ENCODE peak calls at places on chromosomes 12 and 14, in nine cellular contexts. F, T, D, B, U, V, J, M and Q are unnamed samples.

GRCh38 chr14:50397461-50398196 is 948 bp upstream of the CDKL1 start:
- DNase-seq in M (peak), V (no peak), D (peak), B (no peak), F (no peak), T (no peak), U (no peak), J (no peak), Q (no peak)

GRCh38 chr12:102736328-102736727 is 180.7 kb downstream of the PAH start:
- DNase-seq in V (no peak), D (no peak), F (no peak), M (no peak), J (no peak), T (no peak), B (no peak), U (no peak), Q (no peak)

GRCh38 chr12:52050116-52050770 is 999 bp upstream of the NR4A1 start:
- DNase-seq in T (no peak), U (no peak), F (no peak), V (peak), J (no peak), B (no peak), D (no peak), M (peak), Q (no peak)

GRCh38 chr12:15534870-15535269 is 212.6 kb downstream of the PTPRO start:
- DNase-seq in D (peak), B (no peak), J (no peak), U (no peak), T (no peak), M (no peak), V (no peak), F (no peak), Q (no peak)

GRCh38 chr12:93737457-93738198 is 60.5 kb downstream of the CRADD start:
- DNase-seq in U (no peak), J (no peak), B (no peak), F (no peak), V (no peak), D (no peak), M (no peak), T (no peak), Q (no peak)

GRCh38 chr12:57429473-57430116 is 1.2 kb downstream of the R3HDM2 start:
- DNase-seq in U (no peak), T (no peak), V (no peak), D (no peak), M (peak), J (no peak), B (no peak), F (no peak), Q (no peak)

GRCh38 chr14:68608235-68608962 is 184.5 kb downstream of the ZFP36L1 start:
- DNase-seq in D (no peak), U (no peak), T (no peak), V (no peak), M (no peak), B (no peak), J (no peak), F (no peak), Q (no peak)

GRCh38 chr12:48286665-48287064 is 64.1 kb downstream of the ZNF641 start:
- DNase-seq in F (no peak), D (no peak), B (no peak), M (no peak), V (peak), J (no peak), T (no peak), U (no peak), Q (no peak)

GRCh38 chr12:38053655-38054464 is 262.7 kb upstream of the ALG10B start:
- DNase-seq in J (no peak), U (no peak), B (no peak), T (no peak), D (no peak), F (no peak), V (peak), M (peak), Q (peak)

GRCh38 chr12:16506394-16506793 is 99.6 kb downstream of the LMO3 start:
- DNase-seq in T (no peak), U (no peak), V (no peak), J (no peak), M (no peak), B (no peak), D (no peak), F (no peak), Q (no peak)

GRCh38 chr12:53677612-53678133 is 1.8 kb upstream of the ATP5MC2 start:
- DNase-seq in D (no peak), B (no peak), M (no peak), T (no peak), V (no peak), J (no peak), U (no peak), F (no peak), Q (no peak)

GRCh38 chr14:74263181-74263580 is 23.9 kb downstream of the VSX2 start:
- DNase-seq in M (no peak), U (peak), F (no peak), T (no peak), V (no peak), B (no peak), J (no peak), D (no peak), Q (no peak)

GRCh38 chr14:81176224-81176623 is 44.5 kb downstream of the GTF2A1 start:
- DNase-seq in B (no peak), T (no peak), V (no peak), J (no peak), M (no peak), F (no peak), D (no peak), U (no peak), Q (no peak)

GRCh38 chr12:75177997-75178396 is 31.6 kb downstream of the KCNC2 start:
- DNase-seq in U (no peak), F (no peak), T (no peak), J (no peak), V (no peak), D (peak), B (no peak), M (no peak), Q (no peak)

GRCh38 chr12:2963154-2963759 is 4.1 kb downstream of the TEAD4 start:
- DNase-seq in J (no peak), F (no peak), U (no peak), D (no peak), B (no peak), T (no peak), M (no peak), V (peak), Q (no peak)

GRCh38 chr14:73232984-73233383 is 4.3 kb upstream of the PAPLN start:
- DNase-seq in M (no peak), V (peak), B (no peak), F (no peak), J (no peak), D (no peak), T (no peak), U (peak), Q (no peak)

GRCh38 chr12:120453977-120454376 is 7.7 kb downstream of the GATC start:
- DNase-seq in U (no peak), V (peak), T (no peak), F (no peak), D (peak), J (no peak), B (no peak), M (peak), Q (peak)

GRCh38 chr12:48882972-48883304 is 17.3 kb upstream of the RND1 start:
- DNase-seq in V (no peak), D (no peak), M (no peak), U (no peak), B (no peak), T (no peak), J (no peak), F (no peak), Q (no peak)

GRCh38 chr12:106739815-106740552 is 34.5 kb upstream of the RIC8B start:
- DNase-seq in T (no peak), V (peak), U (no peak), B (no peak), D (peak), M (no peak), J (no peak), F (no peak), Q (no peak)

GRCh38 chr12:100718212-100718611 is 76.4 kb upstream of the ANO4 start:
- DNase-seq in D (peak), F (no peak), J (no peak), U (no peak), T (no peak), V (peak), B (no peak), M (no peak), Q (no peak)

GRCh38 chr14:74018029-74018703 is 922 bp downstream of the ENTPD5 start:
- DNase-seq in F (no peak), D (peak), J (peak), T (no peak), V (no peak), B (peak), M (no peak), U (no peak), Q (peak)

GRCh38 chr12:56137853-56138571 is 9.9 kb downstream of the ESYT1 start:
- DNase-seq in D (no peak), T (no peak), J (no peak), M (no peak), U (peak), B (no peak), V (no peak), F (no peak), Q (no peak)

GRCh38 chr12:131408036-131408365 is 302.9 kb upstream of the SFSWAP start:
- DNase-seq in V (no peak), T (no peak), M (no peak), F (no peak), B (no peak), U (no peak), J (no peak), D (no peak), Q (no peak)

GRCh38 chr14:105926415-105927093 is 400.2 kb downstream of the TMEM121 start:
- DNase-seq in F (no peak), T (no peak), J (no peak), V (no peak), U (peak), D (no peak), M (no peak), B (no peak), Q (no peak)

GRCh38 chr14:61145903-61146411 is 135.2 kb downstream of the TMEM30B start:
- DNase-seq in D (peak), M (no peak), B (no peak), J (no peak), F (no peak), T (no peak), U (no peak), V (peak), Q (no peak)

GRCh38 chr12:47900480-47901129 is 4.2 kb downstream of the VDR start:
- DNase-seq in D (no peak), M (peak), U (no peak), V (peak), T (no peak), J (no peak), B (no peak), F (no peak), Q (no peak)

GRCh38 chr12:30457621-30458289 is 237.9 kb downstream of the IPO8 start:
- DNase-seq in B (no peak), T (no peak), D (peak), M (no peak), F (no peak), V (peak), J (peak), U (no peak), Q (no peak)